ENCODE peak calls at places on chromosome 7, in five cellular contexts. One of them, this sample, is unnamed.
A peak's percentile ranks its signal among the peaks of the same experiment; 100 is the strongest.

GRCh38 chr7:40297741-40298311 is 163.0 kb downstream of the SUGCT start:
- DNase-seq in tibial artery: no peak
- DNase-seq in naive thymus-derived CD8-positive, alpha-beta T cell: no peak
- DNase-seq in GM06990: no peak
- DNase-seq in GM04503: no peak
- DNase-seq in this sample: no peak

GRCh38 chr7:80370587-80370986 is 141.3 kb downstream of the GNAT3 start:
- DNase-seq in tibial artery: no peak
- DNase-seq in naive thymus-derived CD8-positive, alpha-beta T cell: no peak
- DNase-seq in GM06990: no peak
- DNase-seq in GM04503: no peak
- DNase-seq in this sample: no peak

GRCh38 chr7:77315102-77315501 is 101.0 kb downstream of the GSAP start:
- DNase-seq in tibial artery: peak; percentile 48
- DNase-seq in naive thymus-derived CD8-positive, alpha-beta T cell: no peak
- DNase-seq in GM06990: no peak
- DNase-seq in GM04503: no peak
- DNase-seq in this sample: no peak

GRCh38 chr7:154433632-154434598 is 381.7 kb downstream of the DPP6 start:
- DNase-seq in tibial artery: no peak
- DNase-seq in naive thymus-derived CD8-positive, alpha-beta T cell: no peak
- DNase-seq in GM06990: no peak
- DNase-seq in GM04503: no peak
- DNase-seq in this sample: no peak

GRCh38 chr7:74372511-74373111 is 81.1 kb upstream of the GTF2IRD1 start:
- DNase-seq in tibial artery: no peak
- DNase-seq in naive thymus-derived CD8-positive, alpha-beta T cell: no peak
- DNase-seq in GM06990: no peak
- DNase-seq in GM04503: no peak
- DNase-seq in this sample: no peak

GRCh38 chr7:158028971-158029370 is 558.7 kb downstream of the PTPRN2 start:
- DNase-seq in tibial artery: peak; percentile 18
- DNase-seq in naive thymus-derived CD8-positive, alpha-beta T cell: no peak
- DNase-seq in GM06990: no peak
- DNase-seq in GM04503: no peak
- DNase-seq in this sample: no peak

GRCh38 chr7:74725840-74726239 is 48.0 kb upstream of the NCF1 start:
- DNase-seq in tibial artery: no peak
- DNase-seq in naive thymus-derived CD8-positive, alpha-beta T cell: no peak
- DNase-seq in GM06990: no peak
- DNase-seq in GM04503: no peak
- DNase-seq in this sample: no peak

GRCh38 chr7:116148108-116148507 is 62.2 kb upstream of the TES start:
- DNase-seq in tibial artery: no peak
- DNase-seq in naive thymus-derived CD8-positive, alpha-beta T cell: no peak
- DNase-seq in GM06990: no peak
- DNase-seq in GM04503: no peak
- DNase-seq in this sample: no peak

GRCh38 chr7:71538210-71538609 is 406.3 kb downstream of the GALNT17 start:
- DNase-seq in tibial artery: no peak
- DNase-seq in naive thymus-derived CD8-positive, alpha-beta T cell: no peak
- DNase-seq in GM06990: no peak
- DNase-seq in GM04503: no peak
- DNase-seq in this sample: no peak

GRCh38 chr7:76260171-76260703 is 42.2 kb upstream of the HSPB1 start:
- DNase-seq in tibial artery: no peak
- DNase-seq in naive thymus-derived CD8-positive, alpha-beta T cell: peak; percentile 57
- DNase-seq in GM06990: peak; percentile 36
- DNase-seq in GM04503: no peak
- DNase-seq in this sample: peak; percentile 50

GRCh38 chr7:27182285-27182827 is 2.7 kb downstream of the HOXA11 start:
- DNase-seq in tibial artery: peak; percentile 20
- DNase-seq in naive thymus-derived CD8-positive, alpha-beta T cell: no peak
- DNase-seq in GM06990: no peak
- DNase-seq in GM04503: no peak
- DNase-seq in this sample: no peak

GRCh38 chr7:156107957-156108356 is 295.7 kb upstream of the SHH start:
- DNase-seq in tibial artery: no peak
- DNase-seq in naive thymus-derived CD8-positive, alpha-beta T cell: no peak
- DNase-seq in GM06990: no peak
- DNase-seq in GM04503: no peak
- DNase-seq in this sample: no peak

GRCh38 chr7:121278120-121279021 is 50.4 kb upstream of the WNT16 start:
- DNase-seq in tibial artery: no peak
- DNase-seq in naive thymus-derived CD8-positive, alpha-beta T cell: no peak
- DNase-seq in GM06990: peak; percentile 74
- DNase-seq in GM04503: no peak
- DNase-seq in this sample: no peak

GRCh38 chr7:29884399-29885272 is 78.3 kb downstream of the WIPF3 start:
- DNase-seq in tibial artery: no peak
- DNase-seq in naive thymus-derived CD8-positive, alpha-beta T cell: no peak
- DNase-seq in GM06990: no peak
- DNase-seq in GM04503: no peak
- DNase-seq in this sample: no peak

GRCh38 chr7:20598479-20599419 is 16.7 kb upstream of the ABCB5 start:
- DNase-seq in tibial artery: no peak
- DNase-seq in naive thymus-derived CD8-positive, alpha-beta T cell: no peak
- DNase-seq in GM06990: peak; percentile 3
- DNase-seq in GM04503: peak; percentile 8
- DNase-seq in this sample: no peak

GRCh38 chr7:105958037-105958436 is 5.0 kb upstream of the CDHR3 start:
- DNase-seq in tibial artery: no peak
- DNase-seq in naive thymus-derived CD8-positive, alpha-beta T cell: no peak
- DNase-seq in GM06990: no peak
- DNase-seq in GM04503: no peak
- DNase-seq in this sample: no peak

GRCh38 chr7:100629117-100629711 is 12.1 kb downstream of the TFR2 start:
- DNase-seq in tibial artery: no peak
- DNase-seq in naive thymus-derived CD8-positive, alpha-beta T cell: no peak
- DNase-seq in GM06990: no peak
- DNase-seq in GM04503: no peak
- DNase-seq in this sample: no peak

GRCh38 chr7:26868841-26869505 is 4.6 kb upstream of the SKAP2 start:
- DNase-seq in tibial artery: no peak
- DNase-seq in naive thymus-derived CD8-positive, alpha-beta T cell: no peak
- DNase-seq in GM06990: no peak
- DNase-seq in GM04503: no peak
- DNase-seq in this sample: no peak

GRCh38 chr7:47405921-47406765 is 175.8 kb downstream of the TNS3 start:
- DNase-seq in tibial artery: no peak
- DNase-seq in naive thymus-derived CD8-positive, alpha-beta T cell: no peak
- DNase-seq in GM06990: no peak
- DNase-seq in GM04503: no peak
- DNase-seq in this sample: no peak

GRCh38 chr7:122588621-122589020 is 110.3 kb downstream of the RNF133 start:
- DNase-seq in tibial artery: no peak
- DNase-seq in naive thymus-derived CD8-positive, alpha-beta T cell: no peak
- DNase-seq in GM06990: no peak
- DNase-seq in GM04503: no peak
- DNase-seq in this sample: no peak

GRCh38 chr7:107594961-107595737 is 15.1 kb downstream of the BCAP29 start:
- DNase-seq in tibial artery: no peak
- DNase-seq in naive thymus-derived CD8-positive, alpha-beta T cell: no peak
- DNase-seq in GM06990: no peak
- DNase-seq in GM04503: peak; percentile 88
- DNase-seq in this sample: no peak

GRCh38 chr7:105295626-105296352 is 92.9 kb downstream of the SRPK2 start:
- DNase-seq in tibial artery: no peak
- DNase-seq in naive thymus-derived CD8-positive, alpha-beta T cell: no peak
- DNase-seq in GM06990: no peak
- DNase-seq in GM04503: no peak
- DNase-seq in this sample: no peak

GRCh38 chr7:23261843-23262452 is 15.4 kb downstream of the GPNMB start:
- DNase-seq in tibial artery: peak; percentile 43
- DNase-seq in naive thymus-derived CD8-positive, alpha-beta T cell: peak; percentile 28
- DNase-seq in GM06990: peak; percentile 29
- DNase-seq in GM04503: no peak
- DNase-seq in this sample: peak; percentile 57

GRCh38 chr7:127850195-127850594 is 181.0 kb downstream of the LRRC4 start:
- DNase-seq in tibial artery: no peak
- DNase-seq in naive thymus-derived CD8-positive, alpha-beta T cell: no peak
- DNase-seq in GM06990: no peak
- DNase-seq in GM04503: no peak
- DNase-seq in this sample: no peak

GRCh38 chr7:28729685-28730084 is 228.4 kb downstream of the TRIL start:
- DNase-seq in tibial artery: no peak
- DNase-seq in naive thymus-derived CD8-positive, alpha-beta T cell: no peak
- DNase-seq in GM06990: no peak
- DNase-seq in GM04503: no peak
- DNase-seq in this sample: no peak

GRCh38 chr7:57414415-57414814 is 35.6 kb upstream of the ZNF716 start:
- DNase-seq in tibial artery: no peak
- DNase-seq in naive thymus-derived CD8-positive, alpha-beta T cell: no peak
- DNase-seq in GM06990: no peak
- DNase-seq in GM04503: no peak
- DNase-seq in this sample: no peak

This sample was measured in CD4-positive, alpha-beta T cell.